ENCODE peak calls at places on chromosomes 6 and 20, in six cellular contexts. O, K, E, L, S and A are unnamed samples.
A peak's percentile ranks its signal among the peaks of the same experiment; 100 is the strongest.

GRCh38 chr6:105452376-105452775 is 49.5 kb upstream of the PREP start:
- DNase-seq in S (no peak), O (no peak), E (no peak), K (no peak), L (no peak), A (no peak)

GRCh38 chr20:17655286-17655651 is 26.8 kb downstream of the RRBP1 start:
- DNase-seq in S (no peak), O (no peak), E (no peak), L (no peak), K (no peak), A (no peak)

GRCh38 chr6:44064948-44065272 is 62.3 kb downstream of the MRPL14 start:
- DNase-seq in O (no peak), S (no peak), K (no peak), E (no peak), L (no peak), A (no peak)

GRCh38 chr6:41757931-41758640 is 10.9 kb upstream of the PGC start:
- DNase-seq in O (no peak), S (no peak), E (no peak), K (no peak), L (no peak), A (no peak)

GRCh38 chr20:44886276-44886671 is 769 bp downstream of the YWHAB start:
- DNase-seq in L (no peak), E (no peak), K (no peak), O (no peak), S (no peak), A (no peak)

GRCh38 chr6:16043171-16044142 is 85.4 kb upstream of the MYLIP start:
- DNase-seq in E (peak; percentile 34), O (no peak), K (no peak), L (no peak), S (no peak), A (no peak)

GRCh38 chr6:69663215-69663614 is 133.6 kb downstream of the LMBRD1 start:
- DNase-seq in E (no peak), L (no peak), K (no peak), O (no peak), S (no peak), A (no peak)

GRCh38 chr6:130810307-130811030 is 16.7 kb upstream of the SMLR1 start:
- DNase-seq in L (no peak), K (no peak), E (no peak), S (no peak), O (no peak), A (no peak)

GRCh38 chr6:126529605-126530004 is 189.7 kb downstream of the CENPW start:
- DNase-seq in K (no peak), L (no peak), S (no peak), E (no peak), O (no peak), A (no peak)

GRCh38 chr6:97705568-97705967 is 422.6 kb upstream of the MMS22L start:
- DNase-seq in L (no peak), K (no peak), S (no peak), E (no peak), O (peak; percentile 59), A (no peak)